ENCODE peak calls at places on chromosome 7, in seven cellular contexts. P, M, X, O, V, G and Q are unnamed samples.

GRCh38 chr7:111364413-111364812 is 197.9 kb downstream of the IMMP2L start:
- DNase-seq in O (no peak), G (no peak), V (no peak), P (no peak), X (no peak), M (no peak), Q (no peak)

GRCh38 chr7:53984776-53985175 is 557.4 kb upstream of the VSTM2A start:
- DNase-seq in X (no peak), G (no peak), M (no peak), P (no peak), V (no peak), O (no peak), Q (no peak)

GRCh38 chr7:132836746-132837145 is 245.1 kb downstream of the CHCHD3 start:
- DNase-seq in P (no peak), M (no peak), X (no peak), O (no peak), G (no peak), V (no peak), Q (no peak)

GRCh38 chr7:151457534-151457933 is 17.6 kb upstream of the CRYGN start:
- DNase-seq in O (no peak), X (no peak), G (no peak), V (no peak), M (no peak), P (no peak), Q (no peak)

GRCh38 chr7:125090596-125090995 is 161.0 kb upstream of the POT1 start:
- DNase-seq in X (no peak), O (no peak), P (no peak), M (no peak), V (no peak), G (no peak), Q (no peak)

GRCh38 chr7:116560021-116560970 is 35.5 kb downstream of the CAV1 start:
- DNase-seq in G (no peak), P (peak; percentile 28), O (no peak), M (no peak), V (no peak), X (no peak), Q (no peak)

GRCh38 chr7:142131439-142131838 is 19.9 kb downstream of the MGAM2 start:
- DNase-seq in X (no peak), M (no peak), P (no peak), O (no peak), G (no peak), V (no peak), Q (no peak)

GRCh38 chr7:5595545-5596045 is 172.0 kb upstream of the TNRC18 start:
- DNase-seq in M (no peak), P (no peak), V (no peak), O (no peak), G (no peak), X (no peak), Q (no peak)

GRCh38 chr7:27890205-27890849 is 150.4 kb downstream of the TAX1BP1 start:
- DNase-seq in V (no peak), P (no peak), M (no peak), G (no peak), X (no peak), O (no peak), Q (peak; percentile 21)

GRCh38 chr7:106659963-106660861 is 746 bp downstream of the CCDC71L start:
- DNase-seq in O (peak; percentile 71), P (peak; percentile 75), M (no peak), G (peak; percentile 82), X (peak; percentile 94), V (peak; percentile 93), Q (peak; percentile 93)

DNA sequence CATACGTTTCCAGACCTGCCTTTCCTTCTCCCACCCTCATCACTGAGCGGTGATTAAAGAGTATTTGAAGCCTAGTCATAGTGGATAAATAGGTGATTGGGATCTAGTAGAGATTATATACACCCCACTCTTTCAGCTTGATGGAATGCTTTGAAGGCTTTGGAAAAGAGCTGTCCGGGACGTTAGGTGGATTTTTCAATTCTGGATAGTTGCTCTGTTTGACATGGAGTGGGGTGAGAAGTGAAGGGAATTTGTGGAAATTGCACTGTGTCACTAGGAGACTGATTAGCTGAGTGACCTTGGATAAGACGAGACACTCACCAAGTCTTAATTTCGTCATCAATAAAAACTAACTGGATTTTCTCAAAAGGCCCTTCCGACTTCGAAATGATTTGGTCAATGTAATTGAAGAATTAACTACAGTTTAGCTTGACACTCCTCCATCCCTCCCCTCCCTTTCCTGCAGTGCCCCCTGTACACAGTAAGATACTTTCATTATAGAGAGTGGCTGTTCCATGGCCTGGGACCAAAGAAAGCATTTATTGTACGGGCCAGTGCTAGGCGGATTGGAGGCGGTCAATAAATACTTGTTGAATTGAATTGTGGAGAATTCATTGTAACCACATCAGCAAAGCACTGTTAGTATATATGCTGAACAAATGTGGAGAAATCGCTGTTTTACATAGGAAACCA is 959 bp downstream of the ZKSCAN1 start:
- DNase-seq in M (no peak), P (no peak), V (peak; percentile 44), X (no peak), G (no peak), O (peak; percentile 53), Q (no peak)
- TF ChIP-seq CTCF in M (no peak), P (no peak), V (no peak), X (no peak), G (no peak), O (peak; percentile 37), Q (no peak)

GRCh38 chr7:22675917-22676343 is 51.1 kb upstream of the IL6 start:
- DNase-seq in M (no peak), G (no peak), P (no peak), X (no peak), V (peak; percentile 74), O (no peak), Q (no peak)
- H3K27me3 ChIP-seq in M (no peaks in the 10 kb centered on the region), G (no peaks in the 10 kb centered on the region), P (no peaks in the 10 kb centered on the region), X (no peaks in the 10 kb centered on the region), V (no peaks in the 10 kb centered on the region), O (no peaks in the 10 kb centered on the region), Q (no peaks in the 10 kb centered on the region)

DNA sequence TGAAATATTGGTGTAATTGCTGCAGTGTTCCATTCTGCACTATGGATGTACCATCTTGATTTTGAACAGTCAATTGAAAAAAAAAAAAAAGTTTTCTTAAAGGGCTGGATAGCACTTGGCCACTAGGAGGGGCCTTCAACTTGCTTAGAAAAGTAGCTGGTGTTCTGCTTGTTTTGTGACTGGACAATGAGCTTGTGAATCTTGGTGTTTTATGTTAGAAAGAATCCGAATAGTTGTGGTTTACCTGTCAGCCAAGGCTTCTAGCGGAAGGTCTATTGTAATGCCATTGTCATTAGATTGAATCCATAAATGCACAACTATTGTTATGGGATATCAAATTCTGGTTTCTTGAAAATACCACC is 77.1 kb downstream of the BMPER start:
- DNase-seq in M (no peak), G (no peak), P (no peak), V (no peak), X (no peak), O (no peak), Q (no peak)
- TF ChIP-seq CTCF in M (no peak), G (peak; percentile 19), P (no peak), V (no peak), X (peak; percentile 36), O (no peak), Q (no peak)

GRCh38 chr7:156158693-156159092 is 346.4 kb upstream of the SHH start:
- DNase-seq in G (no peak), O (no peak), M (no peak), P (no peak), V (no peak), X (peak; percentile 36), Q (no peak)
- H3K27me3 ChIP-seq in G (no peaks in the 10 kb centered on the region), O (no peaks in the 10 kb centered on the region), M (no peaks in the 10 kb centered on the region), P (peaks cover 52% of the 10 kb centered on the region), V (no peaks in the 10 kb centered on the region), X (no peaks in the 10 kb centered on the region), Q (no peaks in the 10 kb centered on the region)

GRCh38 chr7:81244213-81244612 is 325.4 kb upstream of the SEMA3C start:
- DNase-seq in P (no peak), X (no peak), V (no peak), G (no peak), M (no peak), O (no peak), Q (no peak)
- TF ChIP-seq CTCF in P (no peak), X (no peak), V (no peak), G (no peak), M (no peak), O (no peak), Q (no peak)